ENCODE peak calls at places on chromosome 7, in eight cellular contexts. One of them, this sample, is unnamed.

GRCh38 chr7:2499719-2500430 is 19.7 kb upstream of the LFNG start:
- DNase-seq in AG10803: no peak
- DNase-seq in progenitor cell of endocrine pancreas: no peak
- DNase-seq in Jurkat, Clone E6-1: no peak
- DNase-seq in activated naive CD8-positive, alpha-beta T cell treated with anti-CD3 and anti-CD28 coated beads for 36 hours: no peak
- DNase-seq in caudate nucleus: no peak
- DNase-seq in vagina: no peak
- DNase-seq in hippocampal formation: no peak
- DNase-seq in this sample: no peak

GRCh38 chr7:113379746-113380145 is 261.4 kb upstream of the SMIM30 start:
- DNase-seq in progenitor cell of endocrine pancreas: no peak
- DNase-seq in AG10803: no peak
- DNase-seq in vagina: no peak
- DNase-seq in Jurkat, Clone E6-1: no peak
- DNase-seq in activated naive CD8-positive, alpha-beta T cell treated with anti-CD3 and anti-CD28 coated beads for 36 hours: no peak
- DNase-seq in hippocampal formation: no peak
- DNase-seq in caudate nucleus: no peak
- DNase-seq in this sample: no peak

GRCh38 chr7:101913247-101913721 is 95.9 kb downstream of the CUX1 start:
- DNase-seq in Jurkat, Clone E6-1: no peak
- DNase-seq in activated naive CD8-positive, alpha-beta T cell treated with anti-CD3 and anti-CD28 coated beads for 36 hours: no peak
- DNase-seq in AG10803: no peak
- DNase-seq in hippocampal formation: no peak
- DNase-seq in vagina: no peak
- DNase-seq in caudate nucleus: no peak
- DNase-seq in progenitor cell of endocrine pancreas: no peak
- DNase-seq in this sample: no peak

GRCh38 chr7:5677538-5678294 is 103.7 kb downstream of the RNF216 start:
- DNase-seq in vagina: no peak
- DNase-seq in Jurkat, Clone E6-1: no peak
- DNase-seq in activated naive CD8-positive, alpha-beta T cell treated with anti-CD3 and anti-CD28 coated beads for 36 hours: peak
- DNase-seq in caudate nucleus: peak
- DNase-seq in progenitor cell of endocrine pancreas: peak
- DNase-seq in AG10803: peak
- DNase-seq in hippocampal formation: peak
- DNase-seq in this sample: peak

GRCh38 chr7:112888781-112889180 is 98.6 kb upstream of the TMEM168 start:
- DNase-seq in hippocampal formation: no peak
- DNase-seq in vagina: no peak
- DNase-seq in progenitor cell of endocrine pancreas: no peak
- DNase-seq in activated naive CD8-positive, alpha-beta T cell treated with anti-CD3 and anti-CD28 coated beads for 36 hours: no peak
- DNase-seq in AG10803: no peak
- DNase-seq in Jurkat, Clone E6-1: no peak
- DNase-seq in caudate nucleus: no peak
- DNase-seq in this sample: no peak

GRCh38 chr7:151007469-151007898 is 16.7 kb downstream of the NOS3 start:
- DNase-seq in caudate nucleus: no peak
- DNase-seq in activated naive CD8-positive, alpha-beta T cell treated with anti-CD3 and anti-CD28 coated beads for 36 hours: no peak
- DNase-seq in vagina: no peak
- DNase-seq in Jurkat, Clone E6-1: no peak
- DNase-seq in hippocampal formation: no peak
- DNase-seq in progenitor cell of endocrine pancreas: no peak
- DNase-seq in AG10803: no peak
- DNase-seq in this sample: no peak

GRCh38 chr7:1703475-1704325 is 33.6 kb downstream of the ELFN1 start:
- DNase-seq in caudate nucleus: no peak
- DNase-seq in Jurkat, Clone E6-1: no peak
- DNase-seq in AG10803: no peak
- DNase-seq in activated naive CD8-positive, alpha-beta T cell treated with anti-CD3 and anti-CD28 coated beads for 36 hours: no peak
- DNase-seq in hippocampal formation: no peak
- DNase-seq in progenitor cell of endocrine pancreas: no peak
- DNase-seq in vagina: no peak
- DNase-seq in this sample: no peak

GRCh38 chr7:37421820-37422219 is 26.8 kb downstream of the ELMO1 start:
- DNase-seq in vagina: no peak
- DNase-seq in activated naive CD8-positive, alpha-beta T cell treated with anti-CD3 and anti-CD28 coated beads for 36 hours: no peak
- DNase-seq in hippocampal formation: no peak
- DNase-seq in Jurkat, Clone E6-1: no peak
- DNase-seq in progenitor cell of endocrine pancreas: no peak
- DNase-seq in AG10803: peak
- DNase-seq in caudate nucleus: no peak
- DNase-seq in this sample: no peak

GRCh38 chr7:151411551-151411950 is 1.7 kb upstream of the WDR86 start:
- DNase-seq in progenitor cell of endocrine pancreas: no peak
- DNase-seq in caudate nucleus: no peak
- DNase-seq in Jurkat, Clone E6-1: no peak
- DNase-seq in activated naive CD8-positive, alpha-beta T cell treated with anti-CD3 and anti-CD28 coated beads for 36 hours: no peak
- DNase-seq in AG10803: no peak
- DNase-seq in vagina: no peak
- DNase-seq in hippocampal formation: no peak
- DNase-seq in this sample: no peak

GRCh38 chr7:155412416-155413253 is 45.3 kb upstream of the EN2 start:
- DNase-seq in hippocampal formation: no peak
- DNase-seq in Jurkat, Clone E6-1: peak
- DNase-seq in vagina: no peak
- DNase-seq in caudate nucleus: peak
- DNase-seq in progenitor cell of endocrine pancreas: peak
- DNase-seq in AG10803: peak
- DNase-seq in activated naive CD8-positive, alpha-beta T cell treated with anti-CD3 and anti-CD28 coated beads for 36 hours: peak
- DNase-seq in this sample: no peak

GRCh38 chr7:14368285-14368684 is 378.8 kb upstream of the ETV1 start:
- DNase-seq in activated naive CD8-positive, alpha-beta T cell treated with anti-CD3 and anti-CD28 coated beads for 36 hours: no peak
- DNase-seq in Jurkat, Clone E6-1: no peak
- DNase-seq in caudate nucleus: no peak
- DNase-seq in progenitor cell of endocrine pancreas: no peak
- DNase-seq in AG10803: no peak
- DNase-seq in vagina: no peak
- DNase-seq in hippocampal formation: no peak
- DNase-seq in this sample: no peak

GRCh38 chr7:1664711-1665591 is 5.1 kb upstream of the ELFN1 start:
- DNase-seq in caudate nucleus: peak
- DNase-seq in progenitor cell of endocrine pancreas: peak
- DNase-seq in vagina: no peak
- DNase-seq in AG10803: peak
- DNase-seq in activated naive CD8-positive, alpha-beta T cell treated with anti-CD3 and anti-CD28 coated beads for 36 hours: peak
- DNase-seq in hippocampal formation: no peak
- DNase-seq in Jurkat, Clone E6-1: no peak
- DNase-seq in this sample: no peak

GRCh38 chr7:157619753-157620525 is 283.1 kb downstream of the DNAJB6 start:
- DNase-seq in activated naive CD8-positive, alpha-beta T cell treated with anti-CD3 and anti-CD28 coated beads for 36 hours: no peak
- DNase-seq in caudate nucleus: no peak
- DNase-seq in progenitor cell of endocrine pancreas: no peak
- DNase-seq in vagina: no peak
- DNase-seq in AG10803: no peak
- DNase-seq in Jurkat, Clone E6-1: no peak
- DNase-seq in hippocampal formation: no peak
- DNase-seq in this sample: no peak

GRCh38 chr7:102395620-102395957 is 574 bp upstream of the PRKRIP1 start:
- DNase-seq in hippocampal formation: no peak
- DNase-seq in activated naive CD8-positive, alpha-beta T cell treated with anti-CD3 and anti-CD28 coated beads for 36 hours: no peak
- DNase-seq in progenitor cell of endocrine pancreas: no peak
- DNase-seq in Jurkat, Clone E6-1: no peak
- DNase-seq in vagina: no peak
- DNase-seq in caudate nucleus: no peak
- DNase-seq in AG10803: no peak
- DNase-seq in this sample: no peak

GRCh38 chr7:81256991-81257390 is 338.1 kb upstream of the SEMA3C start:
- DNase-seq in progenitor cell of endocrine pancreas: no peak
- DNase-seq in caudate nucleus: no peak
- DNase-seq in hippocampal formation: no peak
- DNase-seq in AG10803: peak
- DNase-seq in vagina: no peak
- DNase-seq in activated naive CD8-positive, alpha-beta T cell treated with anti-CD3 and anti-CD28 coated beads for 36 hours: no peak
- DNase-seq in Jurkat, Clone E6-1: no peak
- DNase-seq in this sample: no peak

GRCh38 chr7:14395860-14396259 is 406.4 kb upstream of the ETV1 start:
- DNase-seq in progenitor cell of endocrine pancreas: no peak
- DNase-seq in vagina: no peak
- DNase-seq in caudate nucleus: no peak
- DNase-seq in activated naive CD8-positive, alpha-beta T cell treated with anti-CD3 and anti-CD28 coated beads for 36 hours: no peak
- DNase-seq in Jurkat, Clone E6-1: no peak
- DNase-seq in AG10803: no peak
- DNase-seq in hippocampal formation: no peak
- DNase-seq in this sample: no peak

GRCh38 chr7:28533731-28534531 is 121.6 kb downstream of the CREB5 start:
- DNase-seq in AG10803: peak
- DNase-seq in hippocampal formation: peak
- DNase-seq in Jurkat, Clone E6-1: no peak
- DNase-seq in activated naive CD8-positive, alpha-beta T cell treated with anti-CD3 and anti-CD28 coated beads for 36 hours: no peak
- DNase-seq in caudate nucleus: peak
- DNase-seq in vagina: no peak
- DNase-seq in progenitor cell of endocrine pancreas: no peak
- DNase-seq in this sample: peak

GRCh38 chr7:154978045-154978444 is 24.9 kb downstream of the PAXIP1 start:
- DNase-seq in vagina: no peak
- DNase-seq in Jurkat, Clone E6-1: peak
- DNase-seq in AG10803: no peak
- DNase-seq in activated naive CD8-positive, alpha-beta T cell treated with anti-CD3 and anti-CD28 coated beads for 36 hours: no peak
- DNase-seq in hippocampal formation: no peak
- DNase-seq in progenitor cell of endocrine pancreas: no peak
- DNase-seq in caudate nucleus: no peak
- DNase-seq in this sample: no peak

GRCh38 chr7:130734525-130735272 is 692 bp upstream of the KLF14 start:
- DNase-seq in caudate nucleus: no peak
- DNase-seq in activated naive CD8-positive, alpha-beta T cell treated with anti-CD3 and anti-CD28 coated beads for 36 hours: no peak
- DNase-seq in Jurkat, Clone E6-1: no peak
- DNase-seq in vagina: no peak
- DNase-seq in AG10803: no peak
- DNase-seq in hippocampal formation: no peak
- DNase-seq in progenitor cell of endocrine pancreas: no peak
- DNase-seq in this sample: no peak

GRCh38 chr7:150388709-150389531 is 9.8 kb downstream of the ZNF775 start:
- DNase-seq in progenitor cell of endocrine pancreas: no peak
- DNase-seq in caudate nucleus: peak
- DNase-seq in hippocampal formation: peak
- DNase-seq in vagina: no peak
- DNase-seq in activated naive CD8-positive, alpha-beta T cell treated with anti-CD3 and anti-CD28 coated beads for 36 hours: no peak
- DNase-seq in AG10803: peak
- DNase-seq in Jurkat, Clone E6-1: no peak
- DNase-seq in this sample: peak

This sample was measured in anterior cingulate cortex.